ENCODE peak calls at places on chromosomes 13 and 19, in seven cellular contexts. O, W, Q, P, L, M and Z are unnamed samples.

GRCh38 chr19:16200038-16200775 is 2.5 kb downstream of the AP1M1 start:
- DNase-seq in O (no peak), W (peak), Q (peak), P (no peak), L (no peak), M (no peak), Z (no peak)

GRCh38 chr13:40508112-40508511 is 158.3 kb downstream of the FOXO1 start:
- DNase-seq in O (no peak), W (no peak), Q (peak), P (no peak), L (no peak), M (no peak), Z (no peak)

GRCh38 chr13:45454204-45454603 is 10.5 kb upstream of the COG3 start:
- DNase-seq in O (no peak), W (no peak), Q (no peak), P (no peak), L (no peak), M (no peak), Z (no peak)

GRCh38 chr13:38265135-38265497 is 84.5 kb upstream of the UFM1 start:
- DNase-seq in O (no peak), W (no peak), Q (no peak), P (no peak), L (no peak), M (no peak), Z (no peak)

GRCh38 chr13:41130356-41130755 is 2.2 kb downstream of the KBTBD6 start:
- DNase-seq in O (no peak), W (no peak), Q (peak), P (no peak), L (no peak), M (no peak), Z (no peak)

GRCh38 chr19:873084-874019 is 13.9 kb downstream of the CFD start:
- DNase-seq in O (peak), W (no peak), Q (peak), P (no peak), L (no peak), M (no peak), Z (no peak)

GRCh38 chr13:46603165-46603603 is 50.2 kb downstream of the LRCH1 start:
- DNase-seq in O (no peak), W (no peak), Q (peak), P (no peak), L (no peak), M (no peak), Z (no peak)

GRCh38 chr13:23739597-23739996 is 149.6 kb downstream of the MIPEP start:
- DNase-seq in O (no peak), W (no peak), Q (no peak), P (no peak), L (no peak), M (no peak), Z (no peak)

GRCh38 chr13:97043302-97043701 is 49.0 kb upstream of the OXGR1 start:
- DNase-seq in O (no peak), W (no peak), Q (peak), P (no peak), L (no peak), M (no peak), Z (no peak)

GRCh38 chr13:28324181-28324789 is 170.6 kb downstream of the FLT1 start:
- DNase-seq in O (peak), W (no peak), Q (peak), P (no peak), L (peak), M (peak), Z (peak)

GRCh38 chr19:23823952-23824389 is 65.3 kb upstream of the ZNF681 start:
- DNase-seq in O (no peak), W (no peak), Q (peak), P (no peak), L (no peak), M (no peak), Z (no peak)

GRCh38 chr13:105491345-105491744 is 1044.1 kb downstream of the EFNB2 start:
- DNase-seq in O (no peak), W (no peak), Q (no peak), P (no peak), L (no peak), M (no peak), Z (no peak)

GRCh38 chr13:23558675-23559536 is 11.3 kb upstream of the TNFRSF19 start:
- DNase-seq in O (no peak), W (peak), Q (peak), P (no peak), L (no peak), M (no peak), Z (no peak)

GRCh38 chr19:17948967-17949930 is 16.4 kb downstream of the CCDC124 start:
- DNase-seq in O (no peak), W (no peak), Q (no peak), P (no peak), L (no peak), M (peak), Z (no peak)

GRCh38 chr19:49363265-49364082 is at the start of gene DKKL1:
- DNase-seq in O (peak), W (peak), Q (peak), P (peak), L (peak), M (peak), Z (no peak)

GRCh38 chr19:27717825-27718224 is 1495.1 kb downstream of the UQCRFS1 start:
- DNase-seq in O (no peak), W (no peak), Q (no peak), P (no peak), L (no peak), M (no peak), Z (no peak)

GRCh38 chr19:4066176-4066606 is 508 bp downstream of the ZBTB7A start:
- DNase-seq in O (no peak), W (no peak), Q (no peak), P (no peak), L (no peak), M (no peak), Z (no peak)

GRCh38 chr19:10207026-10207425 is 12.3 kb upstream of the DNMT1 start:
- DNase-seq in O (no peak), W (no peak), Q (no peak), P (no peak), L (no peak), M (no peak), Z (no peak)

GRCh38 chr13:51674276-51674675 is 90.0 kb downstream of the WDFY2 start:
- DNase-seq in O (no peak), W (no peak), Q (no peak), P (no peak), L (no peak), M (no peak), Z (no peak)